ENCODE peak calls at places on chromosome 14, in nine cellular contexts. N, I, Z, B, D, P, L, G and E are unnamed samples.

GRCh38 chr14:80523518-80524117 is 312.3 kb upstream of the DIO2 start:
- DNase-seq in N (no peak), I (no peak), Z (no peak), B (no peak), D (no peak), P (peak; percentile 19), L (no peak), G (no peak), E (peak; percentile 54)

GRCh38 chr14:45699451-45699850 is 446.4 kb upstream of the MIS18BP1 start:
- DNase-seq in N (no peak), I (no peak), Z (no peak), B (no peak), D (no peak), P (peak; percentile 9), L (no peak), G (no peak), E (no peak)

GRCh38 chr14:68182492-68182891 is 362.9 kb downstream of the RAD51B start:
- DNase-seq in N (no peak), I (no peak), Z (no peak), B (no peak), D (no peak), P (no peak), L (no peak), G (no peak), E (no peak)

GRCh38 chr14:57816568-57817284 is 49.2 kb downstream of the SLC35F4 start:
- DNase-seq in N (no peak), I (no peak), Z (peak; percentile 17), B (no peak), D (no peak), P (peak; percentile 53), L (no peak), G (no peak), E (no peak)

GRCh38 chr14:104075530-104076151 is 9.9 kb upstream of the ASPG start:
- DNase-seq in N (no peak), I (no peak), Z (no peak), B (no peak), D (no peak), P (no peak), L (no peak), G (no peak), E (no peak)

GRCh38 chr14:25833341-25834121 is 764.3 kb downstream of the NOVA1 start:
- DNase-seq in N (no peak), I (no peak), Z (no peak), B (no peak), D (no peak), P (peak; percentile 13), L (peak; percentile 7), G (no peak), E (peak; percentile 54)

GRCh38 chr14:102184678-102185040 is 45.0 kb downstream of the WDR20 start:
- DNase-seq in N (no peak), I (no peak), Z (no peak), B (no peak), D (no peak), P (peak; percentile 20), L (no peak), G (no peak), E (no peak)

GRCh38 chr14:70036665-70037064 is 152.1 kb downstream of the SLC8A3 start:
- DNase-seq in N (no peak), I (no peak), Z (no peak), B (no peak), D (no peak), P (no peak), L (no peak), G (no peak), E (no peak)

GRCh38 chr14:103711516-103712431 is 3.5 kb downstream of the XRCC3 start:
- DNase-seq in N (no peak), I (peak; percentile 49), Z (no peak), B (peak; percentile 67), D (no peak), P (no peak), L (no peak), G (no peak), E (no peak)

GRCh38 chr14:64806862-64807495 is 72.7 kb downstream of the SPTB start:
- DNase-seq in N (no peak), I (no peak), Z (no peak), B (no peak), D (no peak), P (peak; percentile 58), L (peak; percentile 9), G (no peak), E (no peak)

GRCh38 chr14:26597136-26598080 is at the start of gene NOVA1:
- DNase-seq in N (no peak), I (peak; percentile 21), Z (no peak), B (peak; percentile 46), D (peak; percentile 13), P (no peak), L (peak; percentile 1), G (no peak), E (peak; percentile 15)

GRCh38 chr14:73815849-73816816 is 35.5 kb upstream of the PTGR2 start:
- DNase-seq in N (no peak), I (no peak), Z (no peak), B (no peak), D (no peak), P (peak; percentile 67), L (no peak), G (no peak), E (peak; percentile 21)

GRCh38 chr14:88729159-88729558 is 63.6 kb downstream of the EML5 start:
- DNase-seq in N (no peak), I (no peak), Z (no peak), B (no peak), D (no peak), P (no peak), L (no peak), G (no peak), E (peak; percentile 2)
- TF ChIP-seq CTCF in N (no peak), I (peak; percentile 21), Z (no peak), B (no peak), D (no peak), P (no peak), L (peak; percentile 64), G (peak; percentile 29), E (peak; percentile 38)

DNA sequence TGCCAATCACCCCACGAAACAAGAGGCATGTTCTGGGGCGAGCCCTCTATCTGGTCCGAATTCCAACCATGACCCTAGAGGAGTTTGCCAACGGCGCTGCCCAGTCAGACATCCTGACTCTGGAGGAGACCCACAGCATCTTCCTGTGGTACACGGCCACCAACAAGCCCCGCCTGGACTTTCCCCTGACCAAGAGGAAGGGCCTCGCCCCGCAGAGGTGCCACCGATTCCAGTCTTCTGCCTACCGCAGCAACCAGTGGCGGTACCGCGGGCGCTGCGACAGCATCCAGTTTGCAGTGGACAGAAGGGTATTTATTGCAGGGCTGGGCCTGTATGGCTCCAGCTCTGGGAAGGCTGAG is 1.7 kb downstream of the BTBD6 start:
- DNase-seq in N (no peak), I (no peak), Z (no peak), B (no peak), D (no peak), P (no peak), L (no peak), G (no peak), E (no peak)
- H3K4me3 ChIP-seq in N (no peak overlapping the region), I (peak overlapping the region; percentile 73), Z (no peak overlapping the region), B (no peak overlapping the region), D (no peak overlapping the region), P (no peak overlapping the region), L (no peak overlapping the region), G (no peak overlapping the region), E (no peak overlapping the region)

GRCh38 chr14:66120402-66120801 is 365.8 kb upstream of the CCDC196 start:
- DNase-seq in N (no peak), I (no peak), Z (no peak), B (no peak), D (no peak), P (no peak), L (no peak), G (no peak), E (no peak)

GRCh38 chr14:66117600-66117999 is 368.6 kb upstream of the CCDC196 start:
- DNase-seq in N (no peak), I (no peak), Z (peak; percentile 23), B (no peak), D (no peak), P (peak; percentile 84), L (peak; percentile 47), G (peak; percentile 13), E (peak; percentile 73)

GRCh38 chr14:66119805-66120204 is 366.4 kb upstream of the CCDC196 start:
- DNase-seq in N (no peak), I (no peak), Z (no peak), B (no peak), D (no peak), P (no peak), L (no peak), G (no peak), E (no peak)

GRCh38 chr14:66121859-66122258 is 364.3 kb upstream of the CCDC196 start:
- DNase-seq in N (no peak), I (no peak), Z (no peak), B (no peak), D (no peak), P (no peak), L (no peak), G (no peak), E (no peak)
- TF ChIP-seq CTCF in N (no peak), I (no peak), Z (peak; percentile 15), B (no peak), D (no peak), P (no peak), L (no peak), G (no peak), E (no peak)

GRCh38 chr14:77140937-77141591 is 527 bp downstream of the ZDHHC22 start:
- DNase-seq in N (no peak), I (no peak), Z (no peak), B (no peak), D (no peak), P (peak; percentile 47), L (no peak), G (no peak), E (peak; percentile 35)

GRCh38 chr14:77140343-77140936 is 1.2 kb downstream of the ZDHHC22 start:
- DNase-seq in N (no peak), I (no peak), Z (no peak), B (no peak), D (no peak), P (no peak), L (no peak), G (no peak), E (no peak)

GRCh38 chr14:77143071-77143470 is 1.5 kb upstream of the ZDHHC22 start:
- DNase-seq in N (no peak), I (no peak), Z (no peak), B (no peak), D (no peak), P (no peak), L (no peak), G (no peak), E (no peak)

GRCh38 chr14:77142289-77142814 is 761 bp upstream of the ZDHHC22 start:
- DNase-seq in N (no peak), I (no peak), Z (no peak), B (no peak), D (no peak), P (no peak), L (no peak), G (no peak), E (no peak)

DNA sequence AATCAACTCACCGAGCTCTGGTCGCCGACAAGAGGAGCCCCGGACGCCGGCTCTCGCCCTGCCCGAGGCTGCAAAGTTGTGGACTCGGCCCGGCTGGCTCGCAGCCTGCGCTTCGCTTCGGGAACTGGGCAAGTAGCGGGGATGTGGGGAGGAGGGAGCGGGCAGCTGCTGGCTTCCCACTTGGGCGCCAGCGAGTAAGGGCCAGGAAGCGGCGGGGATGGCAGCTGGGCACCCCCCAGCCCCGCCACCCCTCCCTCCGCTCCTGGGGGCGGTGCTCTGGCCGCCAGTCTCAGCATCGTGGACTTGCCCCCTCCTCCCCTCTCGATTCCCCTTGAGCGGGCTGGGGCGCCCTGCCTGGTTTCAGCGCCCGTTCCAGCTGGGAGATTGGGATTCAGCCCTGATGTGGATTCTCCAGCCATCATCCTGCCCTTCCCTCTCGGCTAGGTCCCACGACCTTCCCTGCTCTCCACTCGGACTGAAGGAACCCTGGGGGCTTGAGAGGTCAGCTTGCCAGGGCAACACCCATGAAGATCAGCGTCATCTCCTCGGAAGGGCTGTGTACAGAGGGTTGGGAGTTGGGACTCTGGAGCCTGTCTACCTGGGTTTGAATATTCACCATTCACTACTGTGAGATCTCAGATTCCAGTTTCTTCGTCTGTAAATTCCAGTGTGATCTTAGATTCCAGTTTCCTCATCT is at the start of gene ZDHHC22:
- DNase-seq in N (no peak), I (no peak), Z (no peak), B (no peak), D (no peak), P (no peak), L (no peak), G (no peak), E (no peak)
- H3K4me3 ChIP-seq in N (peak within 1 kb of the TSS; percentile 62), I (peak within 1 kb of the TSS; percentile 60), Z (peak within 1 kb of the TSS; percentile 9), B (peak within 1 kb of the TSS; percentile 42), D (peak within 1 kb of the TSS; percentile 54), P (no peak within 1 kb of the TSS), L (peak within 1 kb of the TSS; percentile 36), G (peak within 1 kb of the TSS; percentile 29), E (peak within 1 kb of the TSS; percentile 6)